ENCODE peak calls at places on chromosomes 1 and 21, in five cellular contexts. One of them, this sample, is unnamed.

GRCh38 chr1:156639601-156640101 is 2.3 kb upstream of the BCAN start:
- DNase-seq in activated CD8-positive, alpha-beta memory T cell treated with anti-CD3 and anti-CD28 coated beads for 4 hours: no peak
- DNase-seq in NCI-H2081: no peak
- DNase-seq in A172: peak
- DNase-seq in Right ventricle myocardium superior: no peak
- DNase-seq in this sample: no peak

GRCh38 chr1:79716481-79716880 is 710.0 kb upstream of the ADGRL4 start:
- DNase-seq in NCI-H2081: no peak
- DNase-seq in activated CD8-positive, alpha-beta memory T cell treated with anti-CD3 and anti-CD28 coated beads for 4 hours: no peak
- DNase-seq in A172: peak
- DNase-seq in Right ventricle myocardium superior: no peak
- DNase-seq in this sample: no peak

GRCh38 chr1:53541263-53541625 is 82.0 kb downstream of the DMRTB1 start:
- DNase-seq in A172: no peak
- DNase-seq in activated CD8-positive, alpha-beta memory T cell treated with anti-CD3 and anti-CD28 coated beads for 4 hours: no peak
- DNase-seq in Right ventricle myocardium superior: peak
- DNase-seq in NCI-H2081: no peak
- DNase-seq in this sample: no peak

GRCh38 chr1:204858381-204858821 is 12.3 kb upstream of the NFASC start:
- DNase-seq in activated CD8-positive, alpha-beta memory T cell treated with anti-CD3 and anti-CD28 coated beads for 4 hours: no peak
- DNase-seq in Right ventricle myocardium superior: no peak
- DNase-seq in A172: peak
- DNase-seq in NCI-H2081: no peak
- DNase-seq in this sample: no peak

GRCh38 chr21:42193131-42193671 is 25.7 kb upstream of the ABCG1 start:
- DNase-seq in Right ventricle myocardium superior: no peak
- DNase-seq in NCI-H2081: no peak
- DNase-seq in A172: peak
- DNase-seq in activated CD8-positive, alpha-beta memory T cell treated with anti-CD3 and anti-CD28 coated beads for 4 hours: peak
- DNase-seq in this sample: no peak

GRCh38 chr1:48677306-48678287 is 99.1 kb downstream of the BEND5 start:
- DNase-seq in activated CD8-positive, alpha-beta memory T cell treated with anti-CD3 and anti-CD28 coated beads for 4 hours: no peak
- DNase-seq in A172: peak
- DNase-seq in NCI-H2081: peak
- DNase-seq in Right ventricle myocardium superior: peak
- DNase-seq in this sample: peak

GRCh38 chr1:8343464-8344001 is 25.6 kb downstream of the SLC45A1 start:
- DNase-seq in A172: peak
- DNase-seq in activated CD8-positive, alpha-beta memory T cell treated with anti-CD3 and anti-CD28 coated beads for 4 hours: no peak
- DNase-seq in Right ventricle myocardium superior: peak
- DNase-seq in NCI-H2081: no peak
- DNase-seq in this sample: no peak

GRCh38 chr1:91613594-91613993 is 112.9 kb downstream of the CDC7 start:
- DNase-seq in NCI-H2081: no peak
- DNase-seq in Right ventricle myocardium superior: no peak
- DNase-seq in A172: peak
- DNase-seq in activated CD8-positive, alpha-beta memory T cell treated with anti-CD3 and anti-CD28 coated beads for 4 hours: no peak
- DNase-seq in this sample: no peak

GRCh38 chr1:6625579-6626149 is 996 bp downstream of the THAP3 start:
- DNase-seq in NCI-H2081: no peak
- DNase-seq in Right ventricle myocardium superior: no peak
- DNase-seq in A172: peak
- DNase-seq in activated CD8-positive, alpha-beta memory T cell treated with anti-CD3 and anti-CD28 coated beads for 4 hours: no peak
- DNase-seq in this sample: no peak

GRCh38 chr1:173113015-173113741 is 62.4 kb upstream of the TNFSF18 start:
- DNase-seq in NCI-H2081: no peak
- DNase-seq in activated CD8-positive, alpha-beta memory T cell treated with anti-CD3 and anti-CD28 coated beads for 4 hours: no peak
- DNase-seq in Right ventricle myocardium superior: no peak
- DNase-seq in A172: peak
- DNase-seq in this sample: no peak

GRCh38 chr1:89260042-89260441 is 12.6 kb downstream of the GBP5 start:
- DNase-seq in A172: no peak
- DNase-seq in NCI-H2081: no peak
- DNase-seq in activated CD8-positive, alpha-beta memory T cell treated with anti-CD3 and anti-CD28 coated beads for 4 hours: no peak
- DNase-seq in Right ventricle myocardium superior: no peak
- DNase-seq in this sample: no peak

GRCh38 chr1:35748326-35748725 is 21.5 kb downstream of the CLSPN start:
- DNase-seq in Right ventricle myocardium superior: no peak
- DNase-seq in NCI-H2081: no peak
- DNase-seq in A172: no peak
- DNase-seq in activated CD8-positive, alpha-beta memory T cell treated with anti-CD3 and anti-CD28 coated beads for 4 hours: no peak
- DNase-seq in this sample: no peak

GRCh38 chr1:12344611-12345299 is 114.9 kb downstream of the VPS13D start:
- DNase-seq in NCI-H2081: no peak
- DNase-seq in Right ventricle myocardium superior: peak
- DNase-seq in A172: no peak
- DNase-seq in activated CD8-positive, alpha-beta memory T cell treated with anti-CD3 and anti-CD28 coated beads for 4 hours: no peak
- DNase-seq in this sample: no peak

GRCh38 chr1:216518844-216519627 is 95.8 kb upstream of the USH2A start:
- DNase-seq in A172: no peak
- DNase-seq in Right ventricle myocardium superior: no peak
- DNase-seq in NCI-H2081: no peak
- DNase-seq in activated CD8-positive, alpha-beta memory T cell treated with anti-CD3 and anti-CD28 coated beads for 4 hours: no peak
- DNase-seq in this sample: no peak

GRCh38 chr1:215081566-215082531 is 688 bp upstream of the KCNK2 start:
- DNase-seq in A172: no peak
- DNase-seq in NCI-H2081: no peak
- DNase-seq in activated CD8-positive, alpha-beta memory T cell treated with anti-CD3 and anti-CD28 coated beads for 4 hours: no peak
- DNase-seq in Right ventricle myocardium superior: no peak
- DNase-seq in this sample: no peak

GRCh38 chr1:13543927-13544556 is 30.2 kb upstream of the LRRC38 start:
- DNase-seq in Right ventricle myocardium superior: peak
- DNase-seq in A172: peak
- DNase-seq in NCI-H2081: no peak
- DNase-seq in activated CD8-positive, alpha-beta memory T cell treated with anti-CD3 and anti-CD28 coated beads for 4 hours: no peak
- DNase-seq in this sample: peak

GRCh38 chr1:15523104-15523921 is 702 bp downstream of the CASP9 start:
- DNase-seq in NCI-H2081: no peak
- DNase-seq in activated CD8-positive, alpha-beta memory T cell treated with anti-CD3 and anti-CD28 coated beads for 4 hours: no peak
- DNase-seq in A172: no peak
- DNase-seq in Right ventricle myocardium superior: no peak
- DNase-seq in this sample: no peak

GRCh38 chr1:210883821-210884220 is 250.1 kb downstream of the KCNH1 start:
- DNase-seq in activated CD8-positive, alpha-beta memory T cell treated with anti-CD3 and anti-CD28 coated beads for 4 hours: no peak
- DNase-seq in Right ventricle myocardium superior: no peak
- DNase-seq in NCI-H2081: no peak
- DNase-seq in A172: peak
- DNase-seq in this sample: no peak

GRCh38 chr1:177077734-177078489 is 86.6 kb downstream of the ASTN1 start:
- DNase-seq in Right ventricle myocardium superior: no peak
- DNase-seq in activated CD8-positive, alpha-beta memory T cell treated with anti-CD3 and anti-CD28 coated beads for 4 hours: no peak
- DNase-seq in A172: no peak
- DNase-seq in NCI-H2081: no peak
- DNase-seq in this sample: no peak

GRCh38 chr1:99728494-99729235 is 37.8 kb downstream of the FRRS1 start:
- DNase-seq in activated CD8-positive, alpha-beta memory T cell treated with anti-CD3 and anti-CD28 coated beads for 4 hours: no peak
- DNase-seq in NCI-H2081: no peak
- DNase-seq in A172: peak
- DNase-seq in Right ventricle myocardium superior: no peak
- DNase-seq in this sample: no peak

GRCh38 chr1:96445296-96445695 is 276.3 kb upstream of the PTBP2 start:
- DNase-seq in NCI-H2081: no peak
- DNase-seq in activated CD8-positive, alpha-beta memory T cell treated with anti-CD3 and anti-CD28 coated beads for 4 hours: no peak
- DNase-seq in Right ventricle myocardium superior: no peak
- DNase-seq in A172: no peak
- DNase-seq in this sample: no peak